ENCODE peak calls at places on chromosomes 1 and 21, in four cellular contexts. H is HEK293T, J is H9, F is tibial artery. K is an unnamed sample.

GRCh38 chr1:85756864-85757263 is 48.6 kb upstream of the ZNHIT6 start:
- DNase-seq in F (no peak), H (no peak), J (no peak), K (no peak)

GRCh38 chr1:43904660-43905551 is 28.7 kb upstream of the ARTN start:
- DNase-seq in H (no peak), F (no peak), J (no peak), K (no peak)

GRCh38 chr1:57065442-57065841 is 99.6 kb upstream of the C8B start:
- DNase-seq in F (no peak), J (no peak), H (no peak), K (no peak)

GRCh38 chr1:220928320-220928719 is 49.1 kb downstream of the HLX start:
- DNase-seq in F (no peak), J (no peak), H (no peak), K (no peak)

GRCh38 chr1:15020943-15021745 is 132.4 kb upstream of the TMEM51 start:
- DNase-seq in J (no peak), H (no peak), F (no peak), K (no peak)

GRCh38 chr1:204438628-204439027 is 27.0 kb upstream of the PPP1R15B start:
- DNase-seq in J (no peak), H (no peak), F (peak), K (no peak)

GRCh38 chr1:70436617-70437236 is 25.7 kb downstream of the CTH start:
- DNase-seq in F (no peak), H (no peak), J (no peak), K (no peak)

GRCh38 chr1:154423303-154423987 is 18.3 kb downstream of the IL6R start:
- DNase-seq in F (no peak), J (no peak), H (no peak), K (no peak)

GRCh38 chr21:44751799-44752636 is 40.6 kb upstream of the TSPEAR start:
- DNase-seq in F (peak), J (no peak), H (no peak), K (no peak)

GRCh38 chr1:81327743-81328142 is 473.0 kb upstream of the ADGRL2 start:
- DNase-seq in H (no peak), F (no peak), J (no peak), K (no peak)

GRCh38 chr1:200646515-200646914 is 23.2 kb downstream of the DDX59 start:
- DNase-seq in H (no peak), F (no peak), J (no peak), K (no peak)

GRCh38 chr1:2375246-2375922 is 16.0 kb downstream of the MORN1 start:
- DNase-seq in H (no peak), F (no peak), J (no peak), K (no peak)

GRCh38 chr1:5901841-5902240 is 90.4 kb downstream of the NPHP4 start:
- DNase-seq in J (no peak), F (peak), H (no peak), K (peak)

GRCh38 chr1:10031461-10031860 is 1.3 kb upstream of the UBE4B start:
- DNase-seq in J (no peak), F (no peak), H (no peak), K (no peak)

GRCh38 chr1:33365560-33365997 is 44.7 kb upstream of the A3GALT2 start:
- DNase-seq in F (peak), H (no peak), J (no peak), K (no peak)

GRCh38 chr1:91165033-91165654 is 143.3 kb upstream of the ZNF644 start:
- DNase-seq in J (peak), H (peak), F (peak), K (peak)

GRCh38 chr1:167071286-167071685 is 18.9 kb downstream of the GPA33 start:
- DNase-seq in H (no peak), F (no peak), J (no peak), K (peak)

GRCh38 chr1:31101147-31101502 is 35.6 kb upstream of the PUM1 start:
- DNase-seq in H (no peak), F (no peak), J (no peak), K (no peak)

GRCh38 chr1:205229916-205230700 is 2.4 kb downstream of the TMCC2 start:
- DNase-seq in J (no peak), H (no peak), F (no peak), K (no peak)

GRCh38 chr1:21184266-21184665 is 7.6 kb upstream of the EIF4G3 start:
- DNase-seq in F (no peak), H (no peak), J (no peak), K (no peak)

GRCh38 chr1:101235696-101236545 is 898 bp upstream of the S1PR1 start:
- DNase-seq in H (peak), F (peak), J (peak), K (peak)

GRCh38 chr1:151641229-151641628 is 29.4 kb downstream of the SNX27 start:
- DNase-seq in H (no peak), J (no peak), F (no peak), K (no peak)

GRCh38 chr1:41918450-41919043 is at the start of gene HIVEP3:
- DNase-seq in F (no peak), H (peak), J (no peak), K (no peak)

GRCh38 chr1:201560328-201561194 is 21.6 kb downstream of the NAV1 start:
- DNase-seq in H (no peak), F (no peak), J (no peak), K (peak)